ENCODE peak calls at places on chromosomes 4 and X, in six cellular contexts. J, S, X, K, L and T are unnamed samples.

GRCh38 chrX:275967-276587 is 5.1 kb upstream of the PLCXD1 start:
- DNase-seq in J (peak; percentile 82), S (no peak), X (peak; percentile 51), K (no peak), L (peak; percentile 82), T (peak; percentile 19)

GRCh38 chrX:139332441-139332840 is 198.1 kb upstream of the F9 start:
- DNase-seq in J (no peak), S (no peak), X (no peak), K (no peak), L (no peak), T (no peak)

GRCh38 chr4:80215449-80216052 is 18.2 kb downstream of the PRDM8 start:
- DNase-seq in J (peak; percentile 27), S (peak; percentile 40), X (no peak), K (no peak), L (no peak), T (no peak)

GRCh38 chrX:44908198-44908597 is 35.2 kb downstream of the KDM6A start:
- DNase-seq in J (no peak), S (no peak), X (no peak), K (no peak), L (no peak), T (no peak)

GRCh38 chr4:25903905-25904747 is 9.9 kb upstream of the SMIM20 start:
- DNase-seq in J (no peak), S (peak; percentile 26), X (no peak), K (no peak), L (no peak), T (no peak)

GRCh38 chr4:124212835-124213640 is 499.5 kb downstream of the ANKRD50 start:
- DNase-seq in J (peak; percentile 8), S (no peak), X (no peak), K (no peak), L (peak; percentile 25), T (peak; percentile 66)

GRCh38 chrX:97401154-97401553 is 517.4 kb downstream of the RPA4 start:
- DNase-seq in J (no peak), S (no peak), X (no peak), K (peak; percentile 68), L (no peak), T (no peak)

GRCh38 chr4:85732124-85732523 is 257.2 kb downstream of the ARHGAP24 start:
- DNase-seq in J (no peak), S (no peak), X (no peak), K (no peak), L (no peak), T (no peak)

GRCh38 chrX:57915680-57916079 is 5.4 kb upstream of the ZXDA start:
- DNase-seq in J (no peak), S (no peak), X (no peak), K (no peak), L (no peak), T (no peak)

GRCh38 chrX:57918750-57919436 is 8.6 kb upstream of the ZXDA start:
- DNase-seq in J (no peak), S (peak; percentile 36), X (no peak), K (no peak), L (no peak), T (no peak)
- TF ChIP-seq CTCF in J (peak; percentile 18), S (peak; percentile 69), X (peak; percentile 36), K (peak; percentile 45), L (peak; percentile 42), T (peak; percentile 32)

GRCh38 chr4:95544433-95545103 is 4.2 kb downstream of the UNC5C start:
- DNase-seq in J (no peak), S (no peak), X (no peak), K (no peak), L (no peak), T (no peak)
- H3K4me3 ChIP-seq in J (peak overlapping the region; percentile 1), S (no peak overlapping the region), X (no peak overlapping the region), K (no peak overlapping the region), L (peak overlapping the region; percentile 70), T (peak overlapping the region; percentile 28)

GRCh38 chr4:152689615-152690501 is 10.1 kb upstream of the TMEM154 start:
- DNase-seq in J (no peak), S (peak; percentile 33), X (no peak), K (no peak), L (no peak), T (no peak)
- H3K27ac ChIP-seq in J (peak overlapping the region; percentile 41), S (no peak overlapping the region), X (peak overlapping the region; percentile 87), K (no peak overlapping the region), L (no peak overlapping the region), T (no peak overlapping the region)

GRCh38 chr4:141339386-141339785 is 118.7 kb downstream of the ZNF330 start:
- DNase-seq in J (no peak), S (no peak), X (no peak), K (no peak), L (no peak), T (no peak)

GRCh38 chr4:141338238-141338637 is 117.5 kb downstream of the ZNF330 start:
- DNase-seq in J (no peak), S (no peak), X (no peak), K (no peak), L (no peak), T (no peak)

GRCh38 chr4:141335166-141335565 is 114.5 kb downstream of the ZNF330 start:
- DNase-seq in J (no peak), S (no peak), X (no peak), K (no peak), L (no peak), T (no peak)

GRCh38 chr4:141340458-141340857 is 119.8 kb downstream of the ZNF330 start:
- DNase-seq in J (no peak), S (no peak), X (no peak), K (no peak), L (no peak), T (no peak)

GRCh38 chr4:141339966-141340365 is 119.3 kb downstream of the ZNF330 start:
- DNase-seq in J (no peak), S (no peak), X (no peak), K (no peak), L (no peak), T (no peak)
- TF ChIP-seq CTCF in J (no peak), S (no peak), X (no peak), K (no peak), L (no peak), T (no peak)

DNA sequence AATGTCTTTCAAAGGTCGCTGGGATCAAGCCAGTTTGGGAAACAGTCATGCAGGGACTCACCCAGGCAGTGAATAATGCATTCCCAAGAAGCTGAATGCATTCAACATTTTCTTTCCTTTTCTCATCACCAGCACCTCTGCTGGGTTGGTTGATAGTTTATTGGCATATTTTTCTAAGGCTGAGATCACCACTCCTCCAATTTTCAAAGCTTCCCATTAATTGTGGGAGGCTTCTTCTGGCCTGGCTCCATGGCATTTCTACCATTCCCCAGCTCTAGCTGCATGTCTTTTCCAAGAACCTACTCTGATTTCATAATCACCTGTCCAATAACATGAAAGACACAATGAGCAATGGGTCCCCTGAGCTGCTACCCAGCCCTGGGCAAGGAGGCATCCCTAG is 35.8 kb downstream of the CHRDL1 start:
- DNase-seq in J (no peak), S (no peak), X (no peak), K (no peak), L (no peak), T (no peak)
- H3K4me3 ChIP-seq in J (no peak overlapping the region), S (no peak overlapping the region), X (no peak overlapping the region), K (no peak overlapping the region), L (no peak overlapping the region), T (no peak overlapping the region)